ENCODE peak calls at places on chromosomes 7 and 10, in four cellular contexts. V is HepG2, A is HCT116, L is Panc1. D is an unnamed sample.
A peak's percentile ranks its signal among the peaks of the same experiment; 100 is the strongest.

GRCh38 chr10:28496017-28496416 is 36.9 kb upstream of the WAC start:
- ATAC-seq in V (no peak), A (no peak), L (no peak), D (no peak)

GRCh38 chr10:88979153-88979562 is 11.4 kb upstream of the FAS start:
- ATAC-seq in V (no peak), A (peak; percentile 63), L (no peak), D (peak; percentile 73)

GRCh38 chr10:110852255-110852896 is 19.4 kb upstream of the PDCD4 start:
- ATAC-seq in V (peak; percentile 98), A (peak; percentile 92), L (peak; percentile 84), D (no peak)

GRCh38 chr7:86931439-86931838 is 128.0 kb downstream of the ELAPOR2 start:
- ATAC-seq in V (no peak), A (no peak), L (no peak), D (no peak)

GRCh38 chr10:64773357-64773756 is 1252.2 kb downstream of the REEP3 start:
- ATAC-seq in V (no peak), A (no peak), L (no peak), D (no peak)

GRCh38 chr7:113936535-113936934 is 17.7 kb upstream of the PPP1R3A start:
- ATAC-seq in V (no peak), A (no peak), L (no peak), D (no peak)

GRCh38 chr7:30984359-30985107 is 20.8 kb downstream of the GHRHR start:
- ATAC-seq in V (no peak), A (peak; percentile 37), L (peak; percentile 4), D (no peak)

GRCh38 chr7:100490483-100491191 is 6.9 kb downstream of the NYAP1 start:
- ATAC-seq in V (peak; percentile 6), A (no peak), L (peak; percentile 4), D (no peak)

GRCh38 chr7:93987297-93987696 is 16.9 kb downstream of the BET1 start:
- ATAC-seq in V (no peak), A (no peak), L (no peak), D (no peak)

GRCh38 chr10:113187066-113187777 is 237.2 kb downstream of the TCF7L2 start:
- ATAC-seq in V (peak; percentile 80), A (no peak), L (no peak), D (no peak)

GRCh38 chr10:77599651-77600050 is 38.0 kb downstream of the KCNMA1 start:
- ATAC-seq in V (no peak), A (no peak), L (no peak), D (no peak)

GRCh38 chr10:51397695-51398094 is 301.7 kb downstream of the CSTF2T start:
- ATAC-seq in V (no peak), A (no peak), L (no peak), D (peak; percentile 36)

GRCh38 chr10:56934515-56934914 is 573.5 kb upstream of the ZWINT start:
- ATAC-seq in V (no peak), A (no peak), L (no peak), D (no peak)

GRCh38 chr10:32141018-32141807 is 85.0 kb upstream of the KIF5B start:
- ATAC-seq in V (no peak), A (no peak), L (no peak), D (peak; percentile 20)

GRCh38 chr10:34789993-34790506 is 25.0 kb downstream of the PARD3 start:
- ATAC-seq in V (peak; percentile 56), A (no peak), L (no peak), D (no peak)

GRCh38 chr10:28530751-28531150 is 2.2 kb upstream of the WAC start:
- ATAC-seq in V (no peak), A (no peak), L (no peak), D (no peak)

GRCh38 chr7:11374629-11375028 is 401.0 kb downstream of the PHF14 start:
- ATAC-seq in V (no peak), A (no peak), L (no peak), D (no peak)

GRCh38 chr10:71357792-71358265 is 38.8 kb downstream of the SLC29A3 start:
- ATAC-seq in V (no peak), A (no peak), L (no peak), D (peak; percentile 66)

GRCh38 chr7:142880886-142881505 is 4.5 kb downstream of the TRPV6 start:
- ATAC-seq in V (peak; percentile 76), A (peak; percentile 74), L (no peak), D (no peak)

GRCh38 chr7:36602975-36603887 is 121.1 kb downstream of the AOAH start:
- ATAC-seq in V (no peak), A (no peak), L (no peak), D (no peak)

GRCh38 chr7:99786726-99787300 is 2.8 kb upstream of the CYP3A4 start:
- ATAC-seq in V (no peak), A (no peak), L (no peak), D (no peak)

GRCh38 chr10:118291122-118291521 is 51.0 kb downstream of the FAM204A start:
- ATAC-seq in V (no peak), A (no peak), L (no peak), D (no peak)

GRCh38 chr10:125095776-125096175 is 64.6 kb downstream of the CTBP2 start:
- ATAC-seq in V (no peak), A (no peak), L (no peak), D (no peak)

GRCh38 chr10:125096371-125096770 is 64.0 kb downstream of the CTBP2 start:
- ATAC-seq in V (no peak), A (no peak), L (no peak), D (no peak)

GRCh38 chr10:125094826-125095225 is 65.5 kb downstream of the CTBP2 start:
- ATAC-seq in V (no peak), A (no peak), L (no peak), D (no peak)

GRCh38 chr10:125095228-125095627 is 65.1 kb downstream of the CTBP2 start:
- ATAC-seq in V (no peak), A (no peak), L (no peak), D (no peak)

DNA sequence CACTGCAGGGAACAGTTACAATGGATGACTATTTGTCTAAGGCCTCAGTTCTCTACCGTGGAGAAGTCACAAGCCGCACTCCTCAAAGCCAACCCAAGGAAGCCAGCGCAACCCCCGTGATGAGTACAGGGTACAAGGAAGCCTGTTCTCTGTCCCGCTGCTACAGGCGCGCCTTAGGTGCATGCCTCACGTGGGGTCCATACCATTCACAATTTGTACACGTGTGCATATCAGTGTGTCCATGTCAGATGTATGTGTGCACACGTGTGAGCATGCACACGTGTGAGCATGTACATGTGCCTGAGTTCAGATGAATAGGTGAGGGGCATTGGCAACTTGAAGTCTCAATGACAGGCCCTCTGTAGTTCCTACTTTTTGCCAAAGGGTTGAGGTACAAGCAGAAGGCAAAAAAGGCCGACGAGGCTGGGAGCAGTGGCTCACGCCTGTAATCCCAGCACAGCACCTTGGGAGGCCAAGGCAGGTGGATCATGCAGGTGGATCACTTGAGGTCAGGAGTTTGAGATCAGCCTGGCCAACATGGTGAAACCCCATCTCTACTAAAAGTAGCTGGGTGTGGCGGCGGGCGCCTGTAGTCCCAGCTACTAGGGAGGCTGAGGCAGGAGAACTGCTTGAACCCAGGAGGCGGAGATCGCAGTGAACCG is 62.8 kb downstream of the CTBP2 start:
- ATAC-seq in V (no peak), A (no peak), L (no peak), D (no peak)
- TF ChIP-seq POLR2AphosphoS5 in V (no peak), A (no peak), L (no peak), D (no peak)

GRCh38 chr10:99531026-99531695 is 1.6 kb upstream of the NKX2-3 start:
- ATAC-seq in V (no peak), A (no peak), L (no peak), D (no peak)

GRCh38 chr10:99529483-99530107 is 3.1 kb upstream of the NKX2-3 start:
- ATAC-seq in V (no peak), A (no peak), L (no peak), D (no peak)

GRCh38 chr10:99531696-99532050 is 1.1 kb upstream of the NKX2-3 start:
- ATAC-seq in V (no peak), A (no peak), L (no peak), D (no peak)

GRCh38 chr10:99528867-99529285 is 3.9 kb upstream of the NKX2-3 start:
- ATAC-seq in V (no peak), A (no peak), L (no peak), D (no peak)

GRCh38 chr10:99530108-99531025 is 2.4 kb upstream of the NKX2-3 start:
- ATAC-seq in V (no peak), A (peak; percentile 49), L (no peak), D (no peak)
- TF ChIP-seq POLR2AphosphoS5 in V (no peak), A (no peak), L (no peak), D (no peak)

GRCh38 chr7:27994639-27995038 is 186.0 kb downstream of the JAZF1 start:
- ATAC-seq in V (no peak), A (peak; percentile 55), L (peak; percentile 81), D (no peak)
- TF ChIP-seq POLR2AphosphoS5 in V (no peak), A (no peak), L (no peak), D (no peak)

GRCh38 chr10:79162022-79162421 is 93.3 kb downstream of the ZMIZ1 start:
- ATAC-seq in V (no peak), A (no peak), L (no peak), D (no peak)
- TF ChIP-seq POLR2AphosphoS5 in V (no peak), A (no peak), L (no peak), D (no peak)